ENCODE peak calls at places on chromosomes 5 and 9, in seven cellular contexts. G, B, K, S, J, N and Q are unnamed samples.

GRCh38 chr5:14591548-14591947 is 10.0 kb downstream of the OTULINL start:
- DNase-seq in G (no peak), B (no peak), K (no peak), S (peak), J (no peak), N (peak), Q (no peak)

GRCh38 chr5:151151793-151152192 is 5.8 kb downstream of the ANXA6 start:
- DNase-seq in G (no peak), B (no peak), K (no peak), S (peak), J (no peak), N (peak), Q (peak)

GRCh38 chr9:91100878-91101450 is 260.8 kb downstream of the AUH start:
- DNase-seq in G (no peak), B (no peak), K (no peak), S (no peak), J (no peak), N (peak), Q (no peak)

GRCh38 chr9:124258765-124259272 is 1.1 kb downstream of the NEK6 start:
- DNase-seq in G (peak), B (peak), K (peak), S (no peak), J (no peak), N (no peak), Q (peak)

GRCh38 chr5:72661405-72661804 is 154.2 kb upstream of the ZNF366 start:
- DNase-seq in G (no peak), B (peak), K (no peak), S (peak), J (no peak), N (peak), Q (peak)

GRCh38 chr9:26975728-26976707 is 19.8 kb downstream of the IFT74 start:
- DNase-seq in G (peak), B (no peak), K (peak), S (peak), J (peak), N (peak), Q (peak)

GRCh38 chr9:110555971-110556370 is 23.6 kb downstream of the SVEP1 start:
- DNase-seq in G (no peak), B (no peak), K (no peak), S (peak), J (no peak), N (peak), Q (peak)

GRCh38 chr5:169583424-169584215 is at the start of gene SPDL1:
- DNase-seq in G (peak), B (peak), K (peak), S (peak), J (peak), N (peak), Q (peak)

GRCh38 chr9:134358026-134358967 is 32.0 kb downstream of the RXRA start:
- DNase-seq in G (no peak), B (no peak), K (no peak), S (peak), J (peak), N (peak), Q (peak)

GRCh38 chr5:106311230-106311629 is 1359.5 kb downstream of the EFNA5 start:
- DNase-seq in G (no peak), B (peak), K (no peak), S (peak), J (no peak), N (peak), Q (no peak)

GRCh38 chr5:9654886-9655285 is 24.7 kb upstream of the TAS2R1 start:
- DNase-seq in G (no peak), B (no peak), K (no peak), S (peak), J (no peak), N (peak), Q (peak)

GRCh38 chr9:112248722-112249121 is 73.6 kb upstream of the SUSD1 start:
- DNase-seq in G (no peak), B (peak), K (no peak), S (peak), J (no peak), N (peak), Q (peak)

GRCh38 chr9:8917978-8918739 is 1118.6 kb upstream of the DMAC1 start:
- DNase-seq in G (no peak), B (no peak), K (no peak), S (no peak), J (no peak), N (no peak), Q (no peak)

GRCh38 chr5:168884040-168884439 is 304.9 kb upstream of the PANK3 start:
- DNase-seq in G (no peak), B (no peak), K (no peak), S (no peak), J (no peak), N (no peak), Q (no peak)

GRCh38 chr9:96065482-96066251 is 190.2 kb downstream of the ERCC6L2 start:
- DNase-seq in G (no peak), B (no peak), K (no peak), S (no peak), J (no peak), N (no peak), Q (no peak)

GRCh38 chr9:109477269-109478203 is 20.6 kb downstream of the PTPN3 start:
- DNase-seq in G (no peak), B (no peak), K (no peak), S (no peak), J (no peak), N (no peak), Q (no peak)

GRCh38 chr9:76459691-76460635 is 981 bp downstream of the GCNT1 start:
- DNase-seq in G (peak), B (peak), K (peak), S (peak), J (peak), N (peak), Q (peak)

GRCh38 chr5:30368064-30368463 is 825.4 kb upstream of the CDH6 start:
- DNase-seq in G (no peak), B (no peak), K (no peak), S (no peak), J (no peak), N (no peak), Q (no peak)

GRCh38 chr9:72937545-72937944 is 15.3 kb downstream of the ALDH1A1 start:
- DNase-seq in G (no peak), B (no peak), K (no peak), S (no peak), J (no peak), N (no peak), Q (no peak)

GRCh38 chr5:11903614-11904269 is 504 bp downstream of the CTNND2 start:
- DNase-seq in G (peak), B (peak), K (peak), S (peak), J (peak), N (no peak), Q (peak)

GRCh38 chr5:158406884-158407790 is 548.2 kb upstream of the CLINT1 start:
- DNase-seq in G (no peak), B (peak), K (no peak), S (peak), J (no peak), N (peak), Q (peak)

GRCh38 chr9:127347831-127348699 is 48.9 kb upstream of the SLC2A8 start:
- DNase-seq in G (no peak), B (no peak), K (no peak), S (peak), J (peak), N (peak), Q (peak)

GRCh38 chr5:75525344-75525743 is 13.7 kb downstream of the POLK start:
- DNase-seq in G (no peak), B (no peak), K (no peak), S (no peak), J (no peak), N (no peak), Q (no peak)

GRCh38 chr5:61817472-61818326 is 485.6 kb downstream of the ZSWIM6 start:
- DNase-seq in G (peak), B (no peak), K (peak), S (peak), J (peak), N (peak), Q (peak)

GRCh38 chr9:93612052-93612795 is 35.8 kb downstream of the PHF2 start:
- DNase-seq in G (no peak), B (no peak), K (no peak), S (no peak), J (no peak), N (peak), Q (no peak)

GRCh38 chr9:38233343-38233742 is 159.2 kb upstream of the ALDH1B1 start:
- DNase-seq in G (no peak), B (no peak), K (no peak), S (no peak), J (peak), N (no peak), Q (no peak)

GRCh38 chr9:83707518-83707767 is 315 bp downstream of the UBQLN1 start:
- DNase-seq in G (no peak), B (peak), K (no peak), S (peak), J (no peak), N (no peak), Q (peak)

GRCh38 chr5:128671861-128672414 is 133.9 kb upstream of the FBN2 start:
- DNase-seq in G (no peak), B (no peak), K (no peak), S (peak), J (no peak), N (no peak), Q (peak)

DNA sequence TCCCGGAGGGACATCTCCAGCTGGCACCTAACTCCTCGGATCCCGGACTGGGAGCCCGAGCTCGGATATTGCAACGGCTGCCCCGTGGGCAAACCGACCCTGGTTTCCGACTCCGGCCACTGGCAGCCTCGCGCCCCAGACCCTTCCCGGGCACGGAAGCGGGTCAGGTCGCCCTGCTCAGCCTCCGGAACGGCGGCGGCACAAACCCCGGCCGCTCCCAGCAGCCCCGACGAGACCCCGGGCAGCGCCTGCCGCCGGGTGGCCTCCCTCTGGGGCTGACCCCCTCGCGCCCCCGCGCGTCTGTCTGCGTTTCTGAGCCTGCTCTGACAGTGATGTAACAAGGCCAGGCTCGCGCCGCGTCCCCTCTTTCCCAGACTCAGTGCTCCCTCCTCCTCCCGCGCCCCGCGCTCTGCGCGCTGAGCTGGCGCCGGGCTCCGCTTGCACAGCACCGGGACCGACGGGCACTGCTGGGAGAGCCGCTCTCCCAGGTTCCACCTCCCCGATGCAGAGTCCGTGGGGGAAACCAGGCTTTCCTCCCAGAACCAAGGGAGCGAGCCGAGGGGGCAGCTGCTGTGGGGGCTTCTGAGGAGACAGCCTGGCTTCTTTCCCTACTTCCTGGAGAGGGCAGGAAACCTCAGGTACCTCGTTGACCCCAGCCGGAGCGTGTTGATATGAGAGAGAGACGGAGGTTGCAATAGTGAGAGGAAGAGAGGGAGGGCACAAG is at the start of gene TMEM215:
- DNase-seq in G (peak), B (no peak), K (peak), S (peak), J (peak), N (no peak), Q (no peak)
- H2AFZ ChIP-seq in G (peak), B (no peak), K (no peak), S (no peak), J (no peak), N (peak), Q (no peak)

DNA sequence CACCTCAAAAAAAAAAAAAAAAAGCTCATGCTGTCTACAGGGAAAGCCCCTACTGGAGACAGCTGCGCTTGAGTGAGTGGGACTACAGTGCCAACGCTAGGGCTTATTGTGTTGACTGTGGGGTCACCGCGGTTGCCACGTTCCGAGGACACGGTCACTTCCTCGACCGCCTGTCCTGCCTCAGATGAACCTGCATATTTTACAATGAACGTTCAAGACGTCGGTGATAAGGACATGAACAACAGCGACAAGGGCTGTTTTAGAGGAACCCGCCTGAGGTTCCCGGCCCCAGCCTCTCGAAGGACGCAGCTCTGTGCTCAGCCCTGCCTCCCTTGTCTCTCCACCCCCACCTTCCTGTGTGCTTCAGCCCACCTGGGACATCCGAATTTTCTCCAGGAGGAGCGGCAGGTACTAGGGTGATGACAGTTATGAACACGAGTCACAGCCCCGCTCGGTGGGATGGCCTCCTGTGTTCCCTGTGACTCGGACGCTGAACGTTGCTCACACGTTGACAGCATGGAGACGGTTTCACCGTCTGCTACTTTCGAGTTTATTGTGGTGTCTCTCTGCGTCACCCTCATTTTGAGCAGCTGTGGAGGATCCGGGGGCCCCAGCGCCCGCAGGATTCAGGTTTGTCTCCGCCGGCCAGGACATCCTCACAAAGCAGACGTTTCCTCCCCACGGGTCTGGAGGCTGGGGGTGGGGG is 11.3 kb upstream of the DIPK1B start:
- DNase-seq in G (no peak), B (no peak), K (no peak), S (no peak), J (no peak), N (peak), Q (no peak)
- H2AFZ ChIP-seq in G (peak), B (no peak), K (no peak), S (no peak), J (no peak), N (peak), Q (no peak)

GRCh38 chr5:179621551-179621971 is 1.9 kb downstream of the HNRNPH1 start:
- DNase-seq in G (no peak), B (no peak), K (no peak), S (no peak), J (no peak), N (no peak), Q (no peak)

GRCh38 chr5:179624841-179625271 is 1.4 kb upstream of the HNRNPH1 start:
- DNase-seq in G (no peak), B (no peak), K (peak), S (no peak), J (no peak), N (no peak), Q (no peak)

GRCh38 chr5:179623001-179623905 is at the start of gene HNRNPH1:
- DNase-seq in G (peak), B (peak), K (peak), S (peak), J (peak), N (peak), Q (peak)

GRCh38 chr5:179620703-179621350 is 2.6 kb downstream of the HNRNPH1 start:
- DNase-seq in G (no peak), B (no peak), K (no peak), S (peak), J (no peak), N (no peak), Q (peak)

GRCh38 chr5:179623906-179624741 is 653 bp upstream of the HNRNPH1 start:
- DNase-seq in G (peak), B (peak), K (no peak), S (peak), J (no peak), N (peak), Q (peak)
- H2AFZ ChIP-seq in G (peak), B (peak), K (no peak), S (peak), J (peak), N (peak), Q (peak)

GRCh38 chr5:131316026-131316425 is 52.2 kb downstream of the CDC42SE2 start:
- DNase-seq in G (no peak), B (peak), K (no peak), S (no peak), J (no peak), N (no peak), Q (no peak)
- H2AFZ ChIP-seq in G (no peak), B (no peak), K (no peak), S (no peak), J (no peak), N (no peak), Q (no peak)

GRCh38 chr5:156918311-156918845 is 44.6 kb downstream of the TIMD4 start:
- DNase-seq in G (no peak), B (no peak), K (no peak), S (no peak), J (no peak), N (no peak), Q (no peak)

GRCh38 chr5:156913719-156914370 is 49.2 kb downstream of the TIMD4 start:
- DNase-seq in G (peak), B (no peak), K (peak), S (no peak), J (no peak), N (no peak), Q (no peak)

GRCh38 chr5:156913355-156913718 is 49.7 kb downstream of the TIMD4 start:
- DNase-seq in G (no peak), B (no peak), K (peak), S (no peak), J (no peak), N (no peak), Q (no peak)

GRCh38 chr5:156912869-156913268 is 50.2 kb downstream of the TIMD4 start:
- DNase-seq in G (no peak), B (no peak), K (no peak), S (no peak), J (no peak), N (no peak), Q (peak)

DNA sequence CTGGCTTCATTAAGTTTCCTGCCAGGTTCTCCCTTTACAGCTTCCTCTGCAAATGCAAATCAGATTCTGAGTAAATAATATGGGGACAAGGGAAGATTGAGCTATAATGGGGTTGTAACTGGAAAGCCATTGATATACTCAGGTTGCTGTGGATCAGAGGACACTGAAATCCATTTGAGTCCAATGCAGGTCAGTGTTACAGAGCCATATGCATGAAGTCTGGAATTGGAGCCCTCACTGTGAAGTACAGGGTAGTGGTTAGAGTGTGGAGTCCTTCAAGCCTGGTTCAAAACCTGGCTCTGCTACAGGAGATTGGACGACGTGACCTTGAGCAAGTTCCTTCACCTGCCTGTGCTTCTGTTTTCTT is 48.7 kb downstream of the TIMD4 start:
- DNase-seq in G (no peak), B (no peak), K (no peak), S (no peak), J (no peak), N (no peak), Q (no peak)
- H2AFZ ChIP-seq in G (peak), B (no peak), K (no peak), S (no peak), J (no peak), N (no peak), Q (no peak)

DNA sequence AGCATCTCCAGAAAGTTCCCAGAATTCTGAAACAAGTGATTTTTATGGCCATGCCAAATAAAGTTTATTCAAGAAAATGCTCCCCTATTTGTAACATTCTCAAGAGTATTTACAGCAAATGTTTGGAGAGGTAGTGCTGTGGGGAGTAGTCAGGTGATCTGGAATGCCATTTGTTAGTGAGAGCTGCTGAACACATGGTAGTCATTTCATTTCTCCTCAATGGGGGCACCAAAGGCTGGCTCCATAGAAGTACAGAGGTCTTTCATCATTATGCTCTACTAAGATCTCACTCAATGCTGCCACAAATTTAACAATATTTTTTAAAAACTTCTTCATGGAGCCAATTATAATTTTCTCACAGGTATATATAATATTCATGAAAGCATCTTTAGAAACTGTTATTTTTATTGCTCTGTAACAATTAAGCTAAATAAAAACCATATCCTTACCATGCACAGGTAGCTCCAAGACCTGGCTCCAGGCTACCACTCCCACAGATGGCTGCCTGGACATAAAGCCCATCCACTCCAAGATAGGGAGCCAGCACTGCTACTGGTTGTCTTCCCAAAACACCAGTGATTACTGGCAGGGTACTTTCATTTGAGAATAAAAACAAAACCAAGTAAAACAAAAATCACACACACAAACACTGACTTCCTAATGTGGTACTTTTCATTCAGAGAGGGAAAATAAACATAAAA is 200.8 kb downstream of the PLK2 start:
- DNase-seq in G (no peak), B (no peak), K (no peak), S (no peak), J (no peak), N (no peak), Q (no peak)
- H2AFZ ChIP-seq in G (peak), B (peak), K (no peak), S (no peak), J (peak), N (no peak), Q (peak)